ENCODE peak calls at places on chromosomes 2 and 18, in nine cellular contexts. Y is AG10803, E is tibial nerve, K is astrocyte of the hippocampus, G is RPMI8226, X is GM13976, T is fibroblast of lung, O is mucosa of gallbladder, L is trophoblast cell. C is an unnamed sample.

GRCh38 chr2:233034-233433 is 30.8 kb downstream of the SH3YL1 start:
- DNase-seq in Y (no peak), E (no peak), K (no peak), G (no peak), X (no peak), T (no peak), O (no peak), L (no peak), C (no peak)

GRCh38 chr2:190551928-190552327 is 17.4 kb upstream of the NEMP2 start:
- DNase-seq in Y (no peak), E (no peak), K (no peak), G (no peak), X (peak), T (peak), O (no peak), L (peak), C (peak)

GRCh38 chr2:3001595-3002184 is 375.9 kb downstream of the EIPR1 start:
- DNase-seq in Y (peak), E (no peak), K (peak), G (peak), X (no peak), T (no peak), O (peak), L (no peak), C (no peak)

GRCh38 chr2:104790100-104790811 is 63.7 kb upstream of the POU3F3 start:
- DNase-seq in Y (peak), E (peak), K (peak), G (no peak), X (no peak), T (no peak), O (no peak), L (no peak), C (no peak)

GRCh38 chr2:88250402-88250801 is 80.3 kb downstream of the THNSL2 start:
- DNase-seq in Y (no peak), E (no peak), K (no peak), G (no peak), X (no peak), T (no peak), O (no peak), L (no peak), C (no peak)

GRCh38 chr2:119764832-119765231 is 5.1 kb downstream of the PTPN4 start:
- DNase-seq in Y (no peak), E (no peak), K (peak), G (no peak), X (no peak), T (no peak), O (no peak), L (peak), C (no peak)

GRCh38 chr2:149488719-149489440 is 98.7 kb downstream of the MMADHC start:
- DNase-seq in Y (peak), E (no peak), K (peak), G (no peak), X (no peak), T (no peak), O (no peak), L (no peak), C (no peak)

GRCh38 chr2:159125858-159126257 is 157.4 kb downstream of the TANC1 start:
- DNase-seq in Y (no peak), E (no peak), K (no peak), G (no peak), X (no peak), T (no peak), O (no peak), L (no peak), C (no peak)

GRCh38 chr2:137696916-137697315 is 267.4 kb upstream of the HNMT start:
- DNase-seq in Y (no peak), E (no peak), K (no peak), G (no peak), X (no peak), T (no peak), O (no peak), L (no peak), C (no peak)

GRCh38 chr18:50429207-50429948 is 54.5 kb downstream of the SKA1 start:
- DNase-seq in Y (peak), E (no peak), K (peak), G (peak), X (peak), T (peak), O (no peak), L (peak), C (no peak)

GRCh38 chr2:238029853-238030252 is 30.9 kb upstream of the SCLY start:
- DNase-seq in Y (no peak), E (no peak), K (no peak), G (no peak), X (no peak), T (no peak), O (no peak), L (no peak), C (no peak)

GRCh38 chr2:173984866-173985588 is 19.9 kb upstream of the SP3 start:
- DNase-seq in Y (no peak), E (no peak), K (no peak), G (no peak), X (no peak), T (no peak), O (no peak), L (peak), C (no peak)

GRCh38 chr18:12946549-12947354 is 1.1 kb upstream of the SEH1L start:
- DNase-seq in Y (peak), E (peak), K (peak), G (peak), X (no peak), T (peak), O (peak), L (peak), C (peak)

GRCh38 chr2:38830546-38831159 is 45.1 kb downstream of the DHX57 start:
- DNase-seq in Y (peak), E (no peak), K (peak), G (no peak), X (no peak), T (no peak), O (no peak), L (no peak), C (no peak)

GRCh38 chr2:48346124-48346536 is 183.8 kb upstream of the STON1 start:
- DNase-seq in Y (peak), E (peak), K (peak), G (no peak), X (no peak), T (peak), O (no peak), L (peak), C (no peak)

GRCh38 chr2:30148850-30149249 is 2.0 kb downstream of the YPEL5 start:
- DNase-seq in Y (no peak), E (no peak), K (no peak), G (no peak), X (no peak), T (no peak), O (no peak), L (peak), C (no peak)

GRCh38 chr2:124081154-124081771 is 56.2 kb downstream of the CNTNAP5 start:
- DNase-seq in Y (no peak), E (no peak), K (no peak), G (no peak), X (no peak), T (no peak), O (no peak), L (peak), C (no peak)

GRCh38 chr2:216083464-216084279 is 2.0 kb downstream of the TMEM169 start:
- DNase-seq in Y (peak), E (no peak), K (peak), G (no peak), X (no peak), T (peak), O (no peak), L (no peak), C (no peak)

GRCh38 chr2:240996161-240996833 is 2.1 kb upstream of the SNED1 start:
- DNase-seq in Y (no peak), E (no peak), K (no peak), G (no peak), X (no peak), T (no peak), O (no peak), L (no peak), C (no peak)

GRCh38 chr2:148814853-148815419 is 60.1 kb upstream of the KIF5C start:
- DNase-seq in Y (no peak), E (no peak), K (peak), G (no peak), X (no peak), T (peak), O (no peak), L (no peak), C (no peak)